ENCODE peak calls at places on chromosomes 1 and 21, in five cellular contexts. N is activated CD8-positive, alpha-beta memory T cell treated with anti-CD3 and anti-CD28 coated beads for 1 hour; D is lower lobe of right lung; J is GOT3; X is H9. U is an unnamed sample.

GRCh38 chr1:4971666-4972065 is 317.3 kb downstream of the AJAP1 start:
- DNase-seq in N (no peak), D (no peak), J (no peak), X (no peak), U (no peak)

GRCh38 chr1:223844962-223845809 is 561 bp downstream of the TP53BP2 start:
- DNase-seq in N (peak; percentile 30), D (peak; percentile 77), J (peak; percentile 44), X (peak; percentile 39), U (peak; percentile 52)

GRCh38 chr21:38921511-38922215 is 115.9 kb downstream of the ETS2 start:
- DNase-seq in N (no peak), D (no peak), J (no peak), X (no peak), U (no peak)

GRCh38 chr1:185581961-185582725 is 152.0 kb upstream of the HMCN1 start:
- DNase-seq in N (no peak), D (no peak), J (no peak), X (no peak), U (no peak)

GRCh38 chr1:86515597-86515996 is 31.3 kb upstream of the CLCA4 start:
- DNase-seq in N (no peak), D (no peak), J (no peak), X (peak; percentile 67), U (no peak)

GRCh38 chr1:71640131-71640530 is 559.3 kb upstream of the ZRANB2 start:
- DNase-seq in N (no peak), D (no peak), J (no peak), X (no peak), U (no peak)

GRCh38 chr1:155871390-155871789 is 12.0 kb downstream of the SYT11 start:
- DNase-seq in N (no peak), D (no peak), J (no peak), X (no peak), U (no peak)

GRCh38 chr1:165424454-165425283 is 20.3 kb downstream of the RXRG start:
- DNase-seq in N (no peak), D (no peak), J (no peak), X (no peak), U (no peak)

GRCh38 chr1:24536391-24536840 is 19.5 kb upstream of the NCMAP start:
- DNase-seq in N (peak; percentile 47), D (no peak), J (no peak), X (no peak), U (peak; percentile 64)

GRCh38 chr21:35319684-35320083 is 270.6 kb upstream of the RUNX1 start:
- DNase-seq in N (no peak), D (no peak), J (no peak), X (no peak), U (no peak)

GRCh38 chr1:41381691-41382530 is 20.7 kb downstream of the FOXO6 start:
- DNase-seq in N (no peak), D (peak; percentile 67), J (no peak), X (no peak), U (peak; percentile 72)

GRCh38 chr1:109595540-109595939 is 23.9 kb downstream of the GNAT2 start:
- DNase-seq in N (no peak), D (no peak), J (no peak), X (no peak), U (no peak)

GRCh38 chr1:9589144-9589718 is 520 bp downstream of the TMEM201 start:
- DNase-seq in N (peak; percentile 21), D (peak; percentile 44), J (no peak), X (no peak), U (peak; percentile 40)

GRCh38 chr21:32712043-32712442 is 15.8 kb downstream of the SYNJ1 start:
- DNase-seq in N (no peak), D (no peak), J (no peak), X (no peak), U (peak; percentile 64)

GRCh38 chr1:234862944-234863515 is 253.1 kb upstream of the IRF2BP2 start:
- DNase-seq in N (no peak), D (peak; percentile 67), J (no peak), X (no peak), U (no peak)

GRCh38 chr1:28309702-28310101 is 19.1 kb upstream of the MED18 start:
- DNase-seq in N (no peak), D (no peak), J (no peak), X (no peak), U (no peak)

GRCh38 chr1:177131723-177132122 is 32.8 kb downstream of the ASTN1 start:
- DNase-seq in N (no peak), D (no peak), J (no peak), X (no peak), U (no peak)

GRCh38 chr1:97901017-97901658 is 19.7 kb downstream of the DPYD start:
- DNase-seq in N (no peak), D (no peak), J (no peak), X (no peak), U (no peak)

GRCh38 chr1:101820080-101820479 is 176.6 kb downstream of the OLFM3 start:
- DNase-seq in N (no peak), D (no peak), J (no peak), X (no peak), U (no peak)

GRCh38 chr1:201904579-201904978 is 15.9 kb downstream of the SHISA4 start:
- DNase-seq in N (no peak), D (no peak), J (no peak), X (no peak), U (no peak)

GRCh38 chr1:15170071-15170470 is 16.5 kb downstream of the TMEM51 start:
- DNase-seq in N (no peak), D (no peak), J (no peak), X (no peak), U (no peak)

GRCh38 chr1:25031966-25032667 is 102.0 kb upstream of the RUNX3 start:
- DNase-seq in N (peak; percentile 44), D (peak; percentile 83), J (no peak), X (no peak), U (peak; percentile 79)

GRCh38 chr1:248926401-248927182 is 20.6 kb downstream of the PGBD2 start:
- DNase-seq in N (no peak), D (no peak), J (no peak), X (no peak), U (no peak)

GRCh38 chr1:229631966-229632365 is 5.9 kb downstream of the URB2 start:
- DNase-seq in N (no peak), D (no peak), J (no peak), X (no peak), U (no peak)

GRCh38 chr1:161088587-161089110 is 709 bp downstream of the NECTIN4 start:
- DNase-seq in N (no peak), D (no peak), J (no peak), X (no peak), U (no peak)

GRCh38 chr1:79323240-79324025 is 316.9 kb upstream of the ADGRL4 start:
- DNase-seq in N (no peak), D (no peak), J (no peak), X (no peak), U (no peak)

GRCh38 chr1:202376247-202376646 is 27.7 kb downstream of the PPP1R12B start:
- DNase-seq in N (no peak), D (no peak), J (no peak), X (no peak), U (no peak)

GRCh38 chr1:93448292-93448982 is 519 bp downstream of the FNBP1L start:
- DNase-seq in N (no peak), D (peak; percentile 62), J (no peak), X (peak; percentile 66), U (peak; percentile 51)

GRCh38 chr1:11237364-11237755 is 25.0 kb downstream of the MTOR start:
- DNase-seq in N (no peak), D (no peak), J (no peak), X (no peak), U (no peak)

GRCh38 chr1:1826356-1827088 is 48.3 kb upstream of the NADK start:
- DNase-seq in N (no peak), D (no peak), J (no peak), X (no peak), U (no peak)

U was measured in germinal center.